ENCODE peak calls at places on chromosomes 6 and 20, in four cellular contexts. One of them, this sample, is unnamed.

GRCh38 chr20:64047968-64048401 is 1.5 kb downstream of the SOX18 start:
- ATAC-seq in naive thymus-derived CD8-positive, alpha-beta T cell: no peak
- ATAC-seq in Right ventricle myocardium superior: no peak
- ATAC-seq in central memory CD8-positive, alpha-beta T cell: no peak
- ATAC-seq in this sample: no peak

GRCh38 chr20:25553819-25554296 is 31.5 kb downstream of the NINL start:
- ATAC-seq in Right ventricle myocardium superior: peak
- ATAC-seq in central memory CD8-positive, alpha-beta T cell: no peak
- ATAC-seq in naive thymus-derived CD8-positive, alpha-beta T cell: no peak
- ATAC-seq in this sample: peak

GRCh38 chr20:62367136-62367482 is at the start of gene LAMA5:
- ATAC-seq in naive thymus-derived CD8-positive, alpha-beta T cell: peak
- ATAC-seq in Right ventricle myocardium superior: peak
- ATAC-seq in central memory CD8-positive, alpha-beta T cell: no peak
- ATAC-seq in this sample: peak

GRCh38 chr6:143970827-143971226 is 37.2 kb downstream of the PLAGL1 start:
- ATAC-seq in naive thymus-derived CD8-positive, alpha-beta T cell: no peak
- ATAC-seq in Right ventricle myocardium superior: peak
- ATAC-seq in central memory CD8-positive, alpha-beta T cell: no peak
- ATAC-seq in this sample: no peak

GRCh38 chr20:49935746-49936152 is 448 bp upstream of the RNF114 start:
- ATAC-seq in naive thymus-derived CD8-positive, alpha-beta T cell: peak
- ATAC-seq in central memory CD8-positive, alpha-beta T cell: no peak
- ATAC-seq in Right ventricle myocardium superior: peak
- ATAC-seq in this sample: peak

GRCh38 chr6:156919370-156919769 is 142.2 kb downstream of the ARID1B start:
- ATAC-seq in central memory CD8-positive, alpha-beta T cell: no peak
- ATAC-seq in Right ventricle myocardium superior: no peak
- ATAC-seq in naive thymus-derived CD8-positive, alpha-beta T cell: no peak
- ATAC-seq in this sample: no peak

GRCh38 chr6:5125152-5126006 is 40.2 kb downstream of the PPP1R3G start:
- ATAC-seq in Right ventricle myocardium superior: no peak
- ATAC-seq in central memory CD8-positive, alpha-beta T cell: no peak
- ATAC-seq in naive thymus-derived CD8-positive, alpha-beta T cell: no peak
- ATAC-seq in this sample: peak

GRCh38 chr6:33073431-33073871 is at the start of gene HLA-DPA1:
- ATAC-seq in central memory CD8-positive, alpha-beta T cell: peak
- ATAC-seq in naive thymus-derived CD8-positive, alpha-beta T cell: peak
- ATAC-seq in Right ventricle myocardium superior: peak
- ATAC-seq in this sample: peak

GRCh38 chr20:63518946-63519764 is 1.4 kb upstream of the PPDPF start:
- ATAC-seq in central memory CD8-positive, alpha-beta T cell: no peak
- ATAC-seq in Right ventricle myocardium superior: no peak
- ATAC-seq in naive thymus-derived CD8-positive, alpha-beta T cell: no peak
- ATAC-seq in this sample: no peak

GRCh38 chr6:32046450-32047083 is 8.4 kb downstream of the CYP21A2 start:
- ATAC-seq in naive thymus-derived CD8-positive, alpha-beta T cell: no peak
- ATAC-seq in Right ventricle myocardium superior: peak
- ATAC-seq in central memory CD8-positive, alpha-beta T cell: no peak
- ATAC-seq in this sample: peak

GRCh38 chr20:41110930-41111577 is 26.3 kb upstream of the PLCG1 start:
- ATAC-seq in central memory CD8-positive, alpha-beta T cell: no peak
- ATAC-seq in Right ventricle myocardium superior: no peak
- ATAC-seq in naive thymus-derived CD8-positive, alpha-beta T cell: no peak
- ATAC-seq in this sample: peak

GRCh38 chr6:159720708-159721107 is 6.6 kb upstream of the WTAP start:
- ATAC-seq in central memory CD8-positive, alpha-beta T cell: peak
- ATAC-seq in Right ventricle myocardium superior: no peak
- ATAC-seq in naive thymus-derived CD8-positive, alpha-beta T cell: peak
- ATAC-seq in this sample: no peak

GRCh38 chr20:37327748-37328147 is 18.2 kb upstream of the SRC start:
- ATAC-seq in Right ventricle myocardium superior: peak
- ATAC-seq in naive thymus-derived CD8-positive, alpha-beta T cell: no peak
- ATAC-seq in central memory CD8-positive, alpha-beta T cell: no peak
- ATAC-seq in this sample: no peak

GRCh38 chr20:21322921-21323321 is 19.8 kb downstream of the XRN2 start:
- ATAC-seq in naive thymus-derived CD8-positive, alpha-beta T cell: no peak
- ATAC-seq in central memory CD8-positive, alpha-beta T cell: peak
- ATAC-seq in Right ventricle myocardium superior: no peak
- ATAC-seq in this sample: no peak

GRCh38 chr6:4660377-4661321 is 115.6 kb upstream of the CDYL start:
- ATAC-seq in Right ventricle myocardium superior: peak
- ATAC-seq in naive thymus-derived CD8-positive, alpha-beta T cell: no peak
- ATAC-seq in central memory CD8-positive, alpha-beta T cell: no peak
- ATAC-seq in this sample: no peak

GRCh38 chr6:119355157-119355556 is 5.6 kb upstream of the MAN1A1 start:
- ATAC-seq in naive thymus-derived CD8-positive, alpha-beta T cell: no peak
- ATAC-seq in Right ventricle myocardium superior: peak
- ATAC-seq in central memory CD8-positive, alpha-beta T cell: no peak
- ATAC-seq in this sample: no peak

GRCh38 chr20:35108921-35109320 is 16.3 kb upstream of the TRPC4AP start:
- ATAC-seq in Right ventricle myocardium superior: no peak
- ATAC-seq in naive thymus-derived CD8-positive, alpha-beta T cell: no peak
- ATAC-seq in central memory CD8-positive, alpha-beta T cell: no peak
- ATAC-seq in this sample: peak

GRCh38 chr6:33175436-33176069 is 16.7 kb downstream of the COL11A2 start:
- ATAC-seq in Right ventricle myocardium superior: no peak
- ATAC-seq in naive thymus-derived CD8-positive, alpha-beta T cell: no peak
- ATAC-seq in central memory CD8-positive, alpha-beta T cell: no peak
- ATAC-seq in this sample: no peak

GRCh38 chr6:24352434-24352833 is 5.4 kb downstream of the DCDC2 start:
- ATAC-seq in central memory CD8-positive, alpha-beta T cell: no peak
- ATAC-seq in naive thymus-derived CD8-positive, alpha-beta T cell: no peak
- ATAC-seq in Right ventricle myocardium superior: no peak
- ATAC-seq in this sample: no peak

GRCh38 chr6:39791850-39792500 is at the start of gene DAAM2:
- ATAC-seq in Right ventricle myocardium superior: peak
- ATAC-seq in central memory CD8-positive, alpha-beta T cell: no peak
- ATAC-seq in naive thymus-derived CD8-positive, alpha-beta T cell: no peak
- ATAC-seq in this sample: peak

This sample was measured in esophagus mucosa.